ENCODE peak calls at places on chromosomes 7 and 10, in four cellular contexts. H, N, X and A are unnamed samples.

GRCh38 chr10:132302421-132302820 is 5.3 kb downstream of the STK32C start:
- DNase-seq in N (no peak), X (no peak), H (no peak), A (peak)

GRCh38 chr10:5297466-5297865 is 67.3 kb upstream of the UCN3 start:
- DNase-seq in X (no peak), H (peak), N (peak), A (no peak)

GRCh38 chr10:53997953-53998352 is 803.1 kb downstream of the PCDH15 start:
- DNase-seq in N (no peak), H (no peak), X (no peak), A (no peak)

GRCh38 chr10:14945097-14945496 is 8.8 kb downstream of the DCLRE1C start:
- DNase-seq in H (no peak), N (no peak), X (no peak), A (no peak)

GRCh38 chr7:155653773-155654172 is 9.3 kb downstream of the RBM33 start:
- DNase-seq in H (no peak), N (no peak), X (no peak), A (no peak)

GRCh38 chr10:115321360-115321759 is 228.2 kb downstream of the ATRNL1 start:
- DNase-seq in H (no peak), N (no peak), X (no peak), A (no peak)

GRCh38 chr10:79468015-79468560 is 22.7 kb upstream of the ZCCHC24 start:
- DNase-seq in N (no peak), H (no peak), X (no peak), A (no peak)

GRCh38 chr7:73449422-73449821 is 15.8 kb downstream of the FZD9 start:
- DNase-seq in N (no peak), H (no peak), X (no peak), A (no peak)

GRCh38 chr7:28572321-28573058 is 160.2 kb downstream of the CREB5 start:
- DNase-seq in H (no peak), X (no peak), N (no peak), A (no peak)

GRCh38 chr7:22445140-22445722 is 54.8 kb downstream of the STEAP1B start:
- DNase-seq in N (no peak), H (no peak), X (no peak), A (peak)